ENCODE peak calls at places on chromosomes 6 and 20, in four cellular contexts. U, C, V and J are unnamed samples.

GRCh38 chr20:36796117-36796516 is 22.6 kb upstream of the DSN1 start:
- DNase-seq in U (no peak), C (no peak), V (no peak), J (no peak)

GRCh38 chr20:38601216-38602184 is at the start of gene ARHGAP40:
- DNase-seq in U (no peak), C (no peak), V (no peak), J (no peak)

GRCh38 chr20:17436664-17437063 is 94.5 kb downstream of the BFSP1 start:
- DNase-seq in U (no peak), C (no peak), V (no peak), J (no peak)

GRCh38 chr20:36777152-36777551 is 3.6 kb upstream of the DSN1 start:
- DNase-seq in U (no peak), C (no peak), V (no peak), J (no peak)

GRCh38 chr6:25601797-25602679 is 50.0 kb upstream of the SCGN start:
- DNase-seq in U (peak; percentile 71), C (no peak), V (no peak), J (peak; percentile 34)

GRCh38 chr6:138654715-138655634 is 118.6 kb upstream of the CCDC28A start:
- DNase-seq in U (no peak), C (no peak), V (no peak), J (no peak)

GRCh38 chr6:157219201-157220200 is 103.8 kb downstream of the TMEM242 start:
- DNase-seq in U (no peak), C (no peak), V (peak; percentile 11), J (no peak)

GRCh38 chr20:32481311-32482103 is 103.6 kb downstream of the NOL4L start:
- DNase-seq in U (no peak), C (no peak), V (no peak), J (no peak)

GRCh38 chr6:160080097-160080496 is 41.5 kb upstream of the SLC22A1 start:
- DNase-seq in U (no peak), C (no peak), V (no peak), J (no peak)

GRCh38 chr20:35145141-35145564 is 2.0 kb downstream of the EDEM2 start:
- DNase-seq in U (peak; percentile 81), C (no peak), V (peak; percentile 45), J (peak; percentile 59)

GRCh38 chr6:43796910-43797890 is 27.2 kb downstream of the VEGFA start:
- DNase-seq in U (no peak), C (no peak), V (no peak), J (no peak)

GRCh38 chr20:34095825-34096224 is 16.2 kb downstream of the EIF2S2 start:
- DNase-seq in U (no peak), C (no peak), V (no peak), J (no peak)

GRCh38 chr6:44264154-44265002 is 973 bp downstream of the NFKBIE start:
- DNase-seq in U (peak; percentile 90), C (peak; percentile 19), V (no peak), J (no peak)

GRCh38 chr20:61503106-61503505 is 251.0 kb downstream of the CDH4 start:
- DNase-seq in U (no peak), C (no peak), V (no peak), J (no peak)

GRCh38 chr20:835220-836045 is 1.9 kb downstream of the FAM110A start:
- DNase-seq in U (peak; percentile 35), C (peak; percentile 76), V (no peak), J (no peak)

GRCh38 chr6:5401845-5402738 is 140.8 kb downstream of the FARS2 start:
- DNase-seq in U (peak; percentile 22), C (no peak), V (no peak), J (peak; percentile 13)

GRCh38 chr6:125170376-125170775 is 16.8 kb downstream of the TPD52L1 start:
- DNase-seq in U (no peak), C (no peak), V (no peak), J (peak; percentile 78)

GRCh38 chr20:62554214-62554897 is 78.6 kb upstream of the GATA5 start:
- DNase-seq in U (no peak), C (no peak), V (no peak), J (no peak)
- H3K4me1 ChIP-seq in U (no peaks in the 10 kb centered on the region), C (no peaks in the 10 kb centered on the region), V (no peaks in the 10 kb centered on the region), J (no peaks in the 10 kb centered on the region)

DNA sequence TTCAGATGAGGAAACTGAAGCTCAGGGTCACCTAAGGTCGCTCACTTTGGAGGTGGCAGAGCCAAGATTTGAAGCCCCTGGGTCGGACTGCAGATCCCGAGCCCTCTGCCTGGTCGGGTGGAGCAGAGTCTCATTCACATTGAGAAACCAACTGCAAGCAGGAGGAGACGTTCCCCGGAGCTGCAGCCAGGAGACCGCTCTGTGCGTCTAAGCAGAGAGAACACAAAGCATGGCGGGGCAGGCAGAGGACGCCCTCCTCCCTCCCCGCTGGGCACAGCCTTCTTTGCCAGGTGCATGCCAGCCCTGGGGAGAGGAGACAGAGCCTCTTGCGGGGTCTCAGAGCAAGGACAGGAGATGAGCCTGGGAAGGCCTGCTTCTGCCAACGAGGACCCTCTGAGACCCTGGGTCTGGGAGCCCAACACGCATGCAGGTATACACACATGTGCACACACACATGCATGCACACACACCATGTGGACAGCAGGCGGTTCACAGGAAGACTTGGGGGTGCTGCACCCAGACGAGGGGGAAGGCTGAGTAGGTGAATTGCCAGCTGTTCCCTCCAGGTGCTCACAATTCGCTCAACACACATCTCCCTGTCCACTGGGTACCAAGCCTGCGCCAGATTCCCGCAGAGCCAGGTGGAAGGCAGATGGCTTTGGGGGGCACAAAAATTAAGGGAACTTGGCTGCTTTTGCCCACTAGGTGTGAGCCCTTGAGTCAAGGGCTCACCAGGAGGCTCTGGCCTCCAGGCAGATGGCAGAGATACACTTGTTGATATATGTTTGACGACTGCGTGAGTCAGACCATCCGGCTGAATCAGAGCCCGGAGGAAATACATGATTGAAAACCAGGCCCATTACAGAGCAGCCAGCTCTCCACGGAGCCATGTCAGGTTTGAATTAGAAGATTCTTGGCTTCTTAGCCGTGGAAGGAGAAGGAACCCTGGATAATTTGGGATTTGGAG is 5.5 kb upstream of the NTSR1 start:
- DNase-seq in U (no peak), C (no peak), V (peak; percentile 37), J (peak; percentile 79)
- TF ChIP-seq CTCF in U (no peak), C (no peak), V (no peak), J (peak; percentile 84)

GRCh38 chr6:30684386-30685156 is 1.9 kb downstream of the PPP1R18 start:
- DNase-seq in U (peak; percentile 71), C (peak; percentile 42), V (no peak), J (no peak)

GRCh38 chr6:30682181-30683117 is 4.0 kb downstream of the PPP1R18 start:
- DNase-seq in U (peak; percentile 95), C (peak; percentile 80), V (peak; percentile 94), J (peak; percentile 76)

GRCh38 chr6:30685157-30685976 is 1.1 kb downstream of the PPP1R18 start:
- DNase-seq in U (peak; percentile 54), C (peak; percentile 52), V (no peak), J (peak; percentile 24)

GRCh38 chr6:30683137-30683979 is 3.1 kb downstream of the PPP1R18 start:
- DNase-seq in U (peak; percentile 18), C (peak; percentile 60), V (no peak), J (no peak)

GRCh38 chr6:30683980-30684338 is 2.5 kb downstream of the PPP1R18 start:
- DNase-seq in U (no peak), C (no peak), V (no peak), J (no peak)
- H3K4me1 ChIP-seq in U (peaks cover 40% of the 10 kb centered on the region), C (peaks cover 15% of the 10 kb centered on the region), V (no peaks in the 10 kb centered on the region), J (peaks cover 9% of the 10 kb centered on the region)

GRCh38 chr6:110723017-110723416 is 92.3 kb downstream of the CDK19 start:
- DNase-seq in U (no peak), C (no peak), V (no peak), J (no peak)

GRCh38 chr6:110714143-110714542 is 101.1 kb downstream of the CDK19 start:
- DNase-seq in U (peak; percentile 21), C (no peak), V (no peak), J (no peak)

GRCh38 chr6:110720066-110720465 is 95.2 kb downstream of the CDK19 start:
- DNase-seq in U (no peak), C (no peak), V (no peak), J (peak; percentile 50)
- TF ChIP-seq CTCF in U (no peak), C (no peak), V (no peak), J (no peak)

DNA sequence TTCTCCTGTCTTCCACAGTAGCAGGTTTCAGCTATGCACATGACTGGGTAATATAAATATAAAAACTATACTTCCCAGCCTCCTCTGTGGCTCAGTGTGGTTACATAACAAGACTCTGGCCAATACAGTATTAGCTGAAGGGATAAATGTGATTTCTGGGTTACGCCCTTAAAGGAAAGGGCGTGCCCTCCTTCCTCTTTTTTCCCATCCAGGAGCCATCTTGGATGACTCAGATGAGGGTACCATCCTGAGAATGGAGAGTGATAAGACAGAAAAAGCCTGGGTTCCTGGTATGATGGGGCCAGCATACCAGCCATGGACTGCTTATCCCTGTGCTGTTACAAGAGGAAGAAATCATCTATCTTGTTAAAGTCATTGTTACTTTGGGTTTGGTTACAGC is 123.3 kb downstream of the NFATC2 start:
- DNase-seq in U (no peak), C (no peak), V (no peak), J (no peak)
- H3K4me1 ChIP-seq in U (peaks cover 59% of the 10 kb centered on the region), C (no peaks in the 10 kb centered on the region), V (no peaks in the 10 kb centered on the region), J (no peaks in the 10 kb centered on the region)

GRCh38 chr6:30719356-30719755 is 796 bp upstream of the TUBB start:
- DNase-seq in U (peak; percentile 69), C (no peak), V (no peak), J (no peak)

GRCh38 chr6:30720738-30721197 is 616 bp downstream of the TUBB start:
- DNase-seq in U (peak; percentile 92), C (peak; percentile 85), V (peak; percentile 79), J (no peak)

GRCh38 chr6:30721198-30722024 is 1.3 kb downstream of the TUBB start:
- DNase-seq in U (peak; percentile 93), C (peak; percentile 97), V (peak; percentile 91), J (no peak)

GRCh38 chr6:30722280-30723112 is 2.3 kb downstream of the TUBB start:
- DNase-seq in U (peak; percentile 79), C (peak; percentile 90), V (peak; percentile 80), J (no peak)

GRCh38 chr6:30719791-30720737 is at the start of gene TUBB:
- DNase-seq in U (peak; percentile 98), C (peak; percentile 97), V (peak; percentile 97), J (peak; percentile 91)
- TF ChIP-seq CTCF in U (no peak), C (no peak), V (no peak), J (no peak)

DNA sequence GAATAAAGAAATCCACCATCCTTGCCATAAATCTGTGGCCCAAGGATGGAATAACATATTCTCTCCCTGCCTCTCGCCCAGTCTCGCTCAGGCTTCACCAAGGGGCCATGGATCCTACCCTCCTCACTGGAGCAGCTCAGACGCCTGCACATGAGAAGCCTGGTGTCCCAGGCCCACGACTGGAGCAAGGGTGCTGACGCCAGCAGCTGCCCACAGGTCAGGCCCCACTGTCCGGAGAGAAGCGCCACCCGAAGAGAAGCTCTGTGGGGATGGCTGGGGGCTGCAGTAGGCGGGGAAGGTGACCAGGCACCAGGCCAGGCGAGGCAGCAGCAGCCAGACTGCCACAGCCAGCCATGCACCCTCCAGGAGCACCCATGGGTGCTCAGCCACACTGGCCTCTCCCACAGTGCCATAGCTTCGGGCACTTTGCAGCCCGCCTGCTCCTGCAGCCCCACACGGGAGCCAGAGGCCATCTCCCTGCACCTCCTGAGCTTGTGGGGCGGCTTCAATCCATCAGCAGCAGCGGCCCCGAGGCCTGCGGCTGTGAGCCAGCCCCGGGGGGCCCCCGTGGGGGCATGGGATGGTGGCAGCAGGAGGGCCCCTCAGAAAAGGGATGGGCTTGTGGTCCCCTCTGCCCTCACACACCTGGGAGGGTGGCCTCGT is 286.2 kb upstream of the SGK1 start:
- DNase-seq in U (no peak), C (no peak), V (no peak), J (no peak)
- H3K4me1 ChIP-seq in U (no peaks in the 10 kb centered on the region), C (peaks cover 2% of the 10 kb centered on the region), V (no peaks in the 10 kb centered on the region), J (no peaks in the 10 kb centered on the region)

GRCh38 chr20:62893700-62894099 is 32.1 kb upstream of the TCFL5 start:
- DNase-seq in U (no peak), C (no peak), V (no peak), J (no peak)
- TF ChIP-seq CTCF in U (no peak), C (no peak), V (no peak), J (peak; percentile 24)